ENCODE peak calls at places on chromosomes 1 and 21, in nine cellular contexts. Y is activated T-cell treated with anti-CD3 and anti-CD28 coated beads for 1 hour; D is mucosa of gallbladder; W is body of pancreas; Q is stimulated activated CD8-positive, alpha-beta memory T cell treated with anti-CD3 and anti-CD28 coated beads, Interleukin-4, amount 100 ng/mL, for 1 hour; M is lower lobe of right lung; I is T1000; C is AG10803; T is foreskin fibroblast. B is an unnamed sample.

GRCh38 chr21:45463871-45464270 is 58.9 kb downstream of the COL18A1 start:
- DNase-seq in T (no peak), I (no peak), D (no peak), M (no peak), Y (no peak), C (no peak), W (no peak), Q (no peak), B (no peak)

GRCh38 chr1:203628185-203628996 is 1.8 kb downstream of the ATP2B4 start:
- DNase-seq in D (no peak), Q (no peak), Y (no peak), C (peak), I (peak), M (peak), T (no peak), W (peak), B (peak)

GRCh38 chr1:31447210-31447609 is 34.2 kb downstream of the SERINC2 start:
- DNase-seq in C (peak), T (no peak), Y (no peak), M (no peak), D (no peak), W (no peak), Q (no peak), I (no peak), B (no peak)

GRCh38 chr1:43067856-43068751 is 104.0 kb downstream of the EBNA1BP2 start:
- DNase-seq in C (no peak), I (no peak), M (no peak), D (no peak), Q (no peak), W (no peak), T (no peak), Y (peak), B (no peak)

GRCh38 chr1:230375795-230376194 is 50.3 kb downstream of the PGBD5 start:
- DNase-seq in T (no peak), C (no peak), M (no peak), Q (no peak), D (no peak), Y (no peak), W (no peak), I (no peak), B (no peak)

GRCh38 chr1:159821171-159821867 is 5.4 kb upstream of the SLAMF8 start:
- DNase-seq in D (no peak), I (peak), M (peak), W (no peak), C (peak), T (no peak), Q (no peak), Y (no peak), B (peak)

GRCh38 chr1:198467342-198467741 is 73.1 kb downstream of the ATP6V1G3 start:
- DNase-seq in Y (no peak), D (no peak), T (no peak), M (no peak), C (peak), I (no peak), W (no peak), Q (no peak), B (no peak)

GRCh38 chr21:33880626-33881025 is 35.0 kb downstream of the ATP5PO start:
- DNase-seq in W (no peak), Q (no peak), Y (no peak), I (no peak), T (no peak), C (no peak), M (no peak), D (no peak), B (no peak)

GRCh38 chr1:59027176-59027575 is 243.3 kb upstream of the JUN start:
- DNase-seq in Y (no peak), D (no peak), T (no peak), W (no peak), C (peak), M (no peak), Q (no peak), I (no peak), B (peak)

GRCh38 chr1:44225761-44226160 is 12.5 kb downstream of the DMAP1 start:
- DNase-seq in W (no peak), M (no peak), C (no peak), Q (no peak), D (no peak), I (no peak), T (no peak), Y (no peak), B (no peak)

GRCh38 chr1:119660253-119661078 is 12.4 kb upstream of the ZNF697 start:
- DNase-seq in C (no peak), I (no peak), Q (no peak), W (no peak), Y (no peak), D (no peak), T (no peak), M (no peak), B (no peak)

GRCh38 chr1:24898909-24899439 is 31.1 kb downstream of the RUNX3 start:
- DNase-seq in D (no peak), W (no peak), I (no peak), Y (no peak), M (peak), T (no peak), C (no peak), Q (no peak), B (no peak)

GRCh38 chr1:223041481-223041880 is 101.6 kb downstream of the TLR5 start:
- DNase-seq in I (no peak), Q (no peak), W (no peak), D (no peak), Y (no peak), T (no peak), M (no peak), C (peak), B (no peak)

GRCh38 chr21:18222346-18222745 is 22.3 kb upstream of the CHODL start:
- DNase-seq in W (no peak), M (no peak), D (no peak), C (no peak), Q (no peak), Y (no peak), I (no peak), T (no peak), B (no peak)

GRCh38 chr21:45126085-45126687 is 51.8 kb downstream of the ADARB1 start:
- DNase-seq in T (no peak), Q (no peak), I (no peak), Y (no peak), C (no peak), W (no peak), D (no peak), M (no peak), B (no peak)

GRCh38 chr1:112950426-112950825 is 5.6 kb downstream of the SLC16A1 start:
- DNase-seq in D (no peak), W (no peak), M (no peak), C (no peak), Y (no peak), Q (no peak), T (no peak), I (no peak), B (no peak)

GRCh38 chr21:29701676-29702075 is 238.1 kb downstream of the GRIK1 start:
- DNase-seq in M (no peak), W (no peak), C (no peak), Y (no peak), Q (no peak), I (no peak), D (no peak), T (no peak), B (no peak)

GRCh38 chr1:241499910-241500309 is 19.6 kb downstream of the FH start:
- DNase-seq in C (peak), Q (no peak), I (no peak), W (no peak), D (no peak), T (peak), Y (no peak), M (no peak), B (peak)

GRCh38 chr1:6864166-6864565 is 78.9 kb downstream of the CAMTA1 start:
- DNase-seq in T (no peak), D (no peak), I (no peak), M (no peak), Q (no peak), W (no peak), C (peak), Y (no peak), B (no peak)

GRCh38 chr1:1517973-1518620 is 6.1 kb downstream of the ATAD3A start:
- DNase-seq in D (no peak), Y (no peak), Q (no peak), I (no peak), W (no peak), M (no peak), C (no peak), T (no peak), B (no peak)

GRCh38 chr1:247331526-247332214 is at the start of gene ZNF496:
- DNase-seq in W (peak), Y (peak), T (peak), M (peak), I (peak), D (peak), Q (peak), C (peak), B (peak)

GRCh38 chr21:33036430-33037162 is 10.9 kb downstream of the OLIG2 start:
- DNase-seq in T (peak), I (no peak), D (peak), M (peak), W (no peak), Y (peak), C (peak), Q (peak), B (peak)

GRCh38 chr1:246417152-246417812 is 89.8 kb downstream of the SMYD3 start:
- DNase-seq in W (no peak), Q (no peak), T (peak), C (peak), Y (no peak), M (no peak), I (peak), D (no peak), B (peak)

GRCh38 chr1:198253668-198254067 is 96.9 kb downstream of the NEK7 start:
- DNase-seq in I (no peak), Y (no peak), T (peak), C (peak), Q (no peak), W (no peak), D (no peak), M (no peak), B (peak)

GRCh38 chr21:45839274-45839673 is 142.3 kb upstream of the COL6A1 start:
- DNase-seq in W (no peak), D (no peak), M (no peak), T (peak), I (no peak), C (no peak), Y (no peak), Q (no peak), B (peak)

GRCh38 chr1:89850844-89851410 is 30.1 kb downstream of the LRRC8D start:
- DNase-seq in C (no peak), W (no peak), T (peak), M (no peak), D (no peak), Y (no peak), I (no peak), Q (no peak), B (no peak)

GRCh38 chr1:84294751-84295150 is 6.8 kb upstream of the SAMD13 start:
- DNase-seq in M (no peak), T (no peak), D (no peak), I (no peak), W (no peak), C (no peak), Y (no peak), Q (no peak), B (no peak)

GRCh38 chr1:47823016-47823843 is 174.0 kb downstream of the TRABD2B start:
- DNase-seq in T (no peak), M (no peak), C (no peak), Q (no peak), D (no peak), W (no peak), I (no peak), Y (no peak), B (no peak)

B was measured in cardiac fibroblast.